ENCODE peak calls at places on chromosomes 3 and 15, in eight cellular contexts. I is left ventricle myocardium inferior; V is head of caudate nucleus; M is hepatocyte; R is activated CD4-positive, alpha-beta T cell treated with anti-CD3 and anti-CD28 coated beads, Interleukin-2, amount 50 U/mL, for 4 hours; B is left colon; N is GM23248; S is type B pancreatic cell. D is an unnamed sample.
A peak's percentile ranks its signal among the peaks of the same experiment; 100 is the strongest.

GRCh38 chr15:70271422-70272088 is 173.8 kb upstream of the TLE3 start:
- DNase-seq in N (peak; percentile 99), S (no peak), R (no peak), I (no peak), M (peak; percentile 81), V (no peak), B (no peak), D (peak; percentile 96)

GRCh38 chr3:177466076-177466475 is 268.8 kb upstream of the TBL1XR1 start:
- DNase-seq in S (no peak), R (no peak), I (no peak), V (no peak), M (no peak), B (no peak), N (peak; percentile 42), D (no peak)

GRCh38 chr15:32029409-32029861 is 880 bp upstream of the CHRNA7 start:
- DNase-seq in M (peak; percentile 74), B (no peak), V (peak; percentile 42), R (no peak), S (peak; percentile 75), I (no peak), N (peak; percentile 4), D (no peak)

GRCh38 chr3:157443873-157444770 is 7.5 kb downstream of the PTX3 start:
- DNase-seq in I (no peak), R (no peak), S (no peak), N (peak; percentile 34), M (no peak), V (no peak), B (no peak), D (no peak)

GRCh38 chr15:74799255-74799842 is 13.3 kb upstream of the LMAN1L start:
- DNase-seq in R (no peak), V (no peak), I (no peak), N (no peak), B (no peak), M (no peak), S (no peak), D (no peak)

GRCh38 chr3:48240000-48240710 is 749 bp upstream of the ZNF589 start:
- DNase-seq in V (no peak), R (no peak), B (no peak), S (no peak), M (no peak), I (no peak), N (no peak), D (no peak)

GRCh38 chr3:94928921-94929320 is 866.1 kb downstream of the NSUN3 start:
- DNase-seq in M (peak; percentile 70), B (no peak), I (no peak), S (no peak), V (no peak), N (peak; percentile 4), R (no peak), D (peak; percentile 86)

GRCh38 chr15:67794832-67795574 is 30.3 kb upstream of the SKOR1 start:
- DNase-seq in B (no peak), M (no peak), S (no peak), N (no peak), R (no peak), V (no peak), I (no peak), D (no peak)

GRCh38 chr15:70048196-70048565 is 49.5 kb downstream of the TLE3 start:
- DNase-seq in M (no peak), I (no peak), B (no peak), R (no peak), V (no peak), N (no peak), S (no peak), D (no peak)

GRCh38 chr15:100918690-100919480 is at the start of gene LRRK1:
- DNase-seq in V (no peak), S (no peak), I (peak; percentile 52), R (no peak), M (peak; percentile 56), B (no peak), N (peak; percentile 70), D (peak; percentile 3)

GRCh38 chr15:67033521-67033920 is 31.9 kb upstream of the SMAD3 start:
- DNase-seq in R (no peak), B (no peak), S (no peak), V (peak; percentile 26), M (no peak), I (no peak), N (no peak), D (no peak)

GRCh38 chr3:18027161-18027939 is 284.9 kb upstream of the TBC1D5 start:
- DNase-seq in M (no peak), B (no peak), R (no peak), N (peak; percentile 4), S (no peak), I (no peak), V (no peak), D (no peak)

GRCh38 chr15:43748376-43748775 is 2.1 kb downstream of the PDIA3 start:
- DNase-seq in I (no peak), V (no peak), S (no peak), N (peak; percentile 67), M (no peak), R (no peak), B (no peak), D (no peak)